ENCODE peak calls at places on chromosomes 11 and 22, in six cellular contexts. Z is A549, X is HepG2, L is endothelial cell of umbilical vein, J is K562, P is GM12878. G is an unnamed sample.

GRCh38 chr11:114346709-114347141 is 50.5 kb downstream of the NNMT start:
- DNase-seq in P (no peak), X (no peak), J (no peak), L (no peak), Z (no peak), G (peak)

GRCh38 chr11:94305146-94305545 is 766 bp downstream of the IZUMO1R start:
- DNase-seq in J (no peak), L (no peak), P (no peak), X (no peak), Z (no peak), G (no peak)

GRCh38 chr11:125084057-125084416 is 20.9 kb downstream of the SLC37A2 start:
- DNase-seq in J (no peak), L (no peak), P (no peak), X (no peak), Z (no peak), G (no peak)

GRCh38 chr11:126104420-126104819 is 41.8 kb upstream of the CDON start:
- DNase-seq in Z (no peak), L (no peak), J (no peak), X (no peak), P (no peak), G (no peak)

GRCh38 chr22:43053176-43053575 is 36.0 kb downstream of the TTLL1 start:
- DNase-seq in L (no peak), X (no peak), J (no peak), P (no peak), Z (no peak), G (peak)

GRCh38 chr22:27473533-27473932 is 328.0 kb downstream of the MN1 start:
- DNase-seq in P (no peak), J (peak), X (no peak), Z (no peak), L (no peak), G (no peak)

GRCh38 chr11:27205269-27205668 is 157.7 kb downstream of the CCDC34 start:
- DNase-seq in L (no peak), X (no peak), J (no peak), P (no peak), Z (no peak), G (no peak)

GRCh38 chr11:96200243-96200642 is 142.8 kb downstream of the MAML2 start:
- DNase-seq in X (no peak), J (no peak), P (no peak), L (peak), Z (no peak), G (no peak)

GRCh38 chr22:44133901-44134511 is 46.7 kb upstream of the PARVG start:
- DNase-seq in J (no peak), P (no peak), Z (no peak), L (peak), X (no peak), G (no peak)

GRCh38 chr11:12281571-12282478 is 95.5 kb upstream of the PARVA start:
- DNase-seq in L (peak), X (peak), J (peak), Z (peak), P (peak), G (peak)

GRCh38 chr22:44098966-44099530 is 74.9 kb downstream of the PARVB start:
- DNase-seq in Z (no peak), P (no peak), J (no peak), L (no peak), X (no peak), G (no peak)

GRCh38 chr22:19559324-19559811 is 35.2 kb upstream of the CLDN5 start:
- DNase-seq in X (no peak), Z (no peak), J (peak), P (no peak), L (no peak), G (no peak)

GRCh38 chr11:111355956-111356659 is 23.0 kb downstream of the POU2AF1 start:
- DNase-seq in P (no peak), J (no peak), Z (no peak), X (peak), L (no peak), G (no peak)

GRCh38 chr11:120566176-120566575 is 54.6 kb downstream of the GRIK4 start:
- DNase-seq in L (peak), J (no peak), P (no peak), Z (no peak), X (no peak), G (no peak)

GRCh38 chr11:106917973-106918372 is 100.3 kb downstream of the GUCY1A2 start:
- DNase-seq in X (peak), J (peak), L (no peak), P (no peak), Z (no peak), G (peak)

GRCh38 chr22:46070722-46071450 is 79.4 kb upstream of the PPARA start:
- DNase-seq in J (no peak), P (no peak), Z (no peak), X (no peak), L (peak), G (peak)

GRCh38 chr22:46072030-46072881 is 78.1 kb upstream of the PPARA start:
- DNase-seq in P (no peak), J (no peak), X (no peak), L (peak), Z (no peak), G (peak)

GRCh38 chr22:46070215-46070721 is 80.1 kb upstream of the PPARA start:
- DNase-seq in L (peak), J (no peak), X (peak), Z (no peak), P (no peak), G (peak)

GRCh38 chr22:46072981-46073682 is 77.2 kb upstream of the PPARA start:
- DNase-seq in P (no peak), J (no peak), L (no peak), X (no peak), Z (no peak), G (peak)

DNA sequence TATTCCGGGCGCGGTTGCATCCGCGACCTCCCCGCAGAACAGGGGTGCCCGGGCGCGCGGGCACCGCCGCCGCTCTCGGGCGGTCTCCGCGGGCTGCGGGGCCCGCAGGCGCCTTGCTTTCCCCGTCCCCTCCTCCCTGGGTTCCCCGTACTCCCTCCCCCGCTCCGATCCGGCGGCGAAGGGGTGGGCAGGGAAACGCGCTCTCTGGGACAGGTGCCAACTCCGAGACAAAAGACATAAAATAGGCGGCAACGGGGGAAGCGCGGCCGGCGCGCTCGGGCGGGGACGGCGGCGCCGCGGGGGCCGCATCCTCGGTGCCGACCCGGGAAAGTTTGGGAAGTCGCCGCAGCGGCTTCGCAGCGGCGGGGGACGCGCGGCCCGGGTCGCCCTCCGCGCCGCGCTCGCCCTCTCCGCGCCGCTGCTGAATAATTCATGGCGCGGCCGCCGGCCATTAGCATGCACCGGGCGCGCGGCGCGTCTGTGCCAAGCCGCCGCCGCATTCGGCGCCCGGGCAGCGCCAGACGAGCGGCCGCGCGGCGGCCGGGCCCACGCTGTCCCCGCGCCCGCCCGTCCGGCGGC is 78.8 kb upstream of the PPARA start:
- DNase-seq in L (peak), P (no peak), J (no peak), X (no peak), Z (no peak), G (peak)
- TF ChIP-seq POLR2A in L (peak), P (peak), J (no peak), X (no peak), Z (peak), G (peak)

DNA sequence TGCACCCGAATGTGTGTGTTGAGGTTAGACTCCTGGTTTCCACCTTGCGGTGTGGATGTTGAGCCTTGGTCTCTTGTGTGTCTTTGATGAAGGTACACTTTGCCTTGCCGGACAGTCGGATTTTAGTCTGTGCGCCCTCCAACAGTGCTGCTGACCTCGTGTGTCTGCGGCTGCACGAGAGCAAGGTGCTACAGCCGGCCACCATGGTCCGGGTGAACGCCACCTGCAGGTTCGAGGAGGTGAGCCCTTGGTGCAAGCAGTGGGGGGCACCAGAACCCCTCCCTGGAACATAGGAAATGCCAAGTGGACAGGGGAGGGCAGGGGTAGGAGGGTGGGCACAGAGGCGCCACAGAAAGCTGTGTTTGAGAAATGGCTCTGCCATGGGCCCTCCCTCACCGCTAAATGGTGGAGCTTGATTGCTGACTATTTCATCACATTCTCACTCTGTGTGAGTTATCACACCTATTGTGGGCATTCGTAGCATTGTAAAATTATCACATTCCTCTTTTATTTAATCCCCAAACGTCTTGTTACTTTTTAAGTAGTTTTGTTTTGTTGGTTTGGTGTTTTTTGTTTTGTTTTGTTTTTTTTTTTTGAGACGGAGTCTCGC is 26.4 kb upstream of the PANX2 start:
- DNase-seq in Z (no peak), X (no peak), J (no peak), P (no peak), L (no peak), G (no peak)
- TF ChIP-seq CTCF in Z (no peak), X (peak), J (peak), P (peak), L (no peak), G (no peak)

DNA sequence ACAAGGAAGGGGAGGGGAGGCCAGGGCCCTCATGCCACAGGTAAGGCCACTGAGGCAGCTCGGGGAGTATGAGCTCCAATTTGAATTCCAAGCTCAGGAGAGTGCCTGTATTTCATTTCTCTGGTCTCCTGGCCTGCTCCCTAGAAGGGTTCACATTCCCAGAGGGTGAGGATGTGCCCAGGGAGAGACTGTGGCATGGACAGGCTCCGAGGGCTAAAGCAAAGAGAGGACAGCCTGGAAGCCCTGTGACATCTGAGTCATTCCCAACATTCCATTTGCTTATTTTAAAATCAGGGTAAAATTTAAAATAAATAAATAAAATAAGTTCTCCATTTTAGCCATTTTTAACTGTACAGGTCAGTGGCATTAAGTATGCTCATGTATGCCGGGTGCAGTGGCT is 18.6 kb upstream of the FOLR1 start:
- DNase-seq in P (no peak), X (no peak), L (no peak), J (no peak), Z (no peak), G (no peak)
- TF ChIP-seq MYC in P (no peak), X (no peak), L (no peak), J (no peak), Z (no peak), G (no peak)

GRCh38 chr11:35617687-35618496 is at the start of gene FJX1:
- DNase-seq in Z (peak), J (peak), P (no peak), X (peak), L (peak), G (peak)
- TF ChIP-seq POLR2A in Z (peak), J (no peak), P (no peak), X (no peak), L (peak), G (no peak)

GRCh38 chr11:44457862-44458261 is 107.6 kb upstream of the CD82 start:
- DNase-seq in P (no peak), X (no peak), L (no peak), J (no peak), Z (no peak), G (no peak)

GRCh38 chr11:44453213-44453612 is 112.2 kb upstream of the CD82 start:
- DNase-seq in Z (no peak), J (no peak), P (no peak), X (no peak), L (no peak), G (peak)

GRCh38 chr11:44453871-44454270 is 111.6 kb upstream of the CD82 start:
- DNase-seq in L (no peak), P (no peak), J (no peak), Z (no peak), X (no peak), G (no peak)

GRCh38 chr11:44454686-44455085 is 110.8 kb upstream of the CD82 start:
- DNase-seq in P (no peak), L (no peak), J (no peak), X (no peak), Z (no peak), G (no peak)

DNA sequence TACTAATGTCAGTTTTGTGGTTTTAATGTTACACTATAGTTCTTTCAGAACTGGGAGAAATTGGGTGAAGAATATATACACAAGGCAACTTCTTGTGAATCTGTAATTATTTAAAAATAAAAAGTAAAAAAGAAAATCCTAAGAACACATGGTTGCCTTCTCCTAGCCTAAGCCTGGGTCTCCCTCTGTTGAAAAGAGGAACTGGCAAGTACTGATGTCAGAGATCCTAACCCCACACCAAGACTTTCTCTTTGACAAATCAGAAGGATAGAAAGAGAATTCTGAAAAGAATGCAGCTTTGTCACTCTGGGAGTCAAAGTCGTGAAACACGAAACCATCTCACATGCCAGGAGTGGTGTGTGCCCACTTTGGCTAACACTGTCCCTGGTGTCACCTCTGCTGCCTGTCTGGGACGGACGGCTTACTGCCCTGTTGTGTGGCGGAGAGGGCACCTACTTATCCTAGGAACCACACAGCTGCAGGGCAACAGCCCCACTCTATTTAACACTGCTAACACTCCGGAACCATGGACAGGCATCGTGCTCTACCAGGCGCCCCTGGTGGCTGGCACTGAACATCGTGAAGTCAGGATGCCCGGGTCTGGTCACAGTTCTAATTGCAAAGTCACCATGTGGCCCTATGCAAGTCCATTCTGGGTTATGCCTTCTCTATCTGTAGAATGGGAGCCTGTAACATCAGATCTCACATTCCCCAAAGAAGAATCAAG is 108.8 kb upstream of the CD82 start:
- DNase-seq in P (no peak), X (no peak), Z (peak), L (no peak), J (no peak), G (peak)
- TF ChIP-seq CTCF in P (no peak), X (peak), Z (peak), L (peak), J (no peak), G (no peak)

GRCh38 chr11:22674470-22675426 is 8.3 kb downstream of the GAS2 start:
- DNase-seq in J (no peak), X (peak), L (no peak), Z (no peak), P (no peak), G (no peak)
- TF ChIP-seq MYC in J (no peak), X (no peak), L (no peak), Z (no peak), P (no peak), G (no peak)

GRCh38 chr11:18393581-18394299 is 623 bp upstream of the LDHA start:
- DNase-seq in P (no peak), X (no peak), Z (peak), L (no peak), J (no peak), G (peak)

GRCh38 chr11:18394928-18395734 is 768 bp downstream of the LDHA start:
- DNase-seq in P (no peak), Z (peak), X (no peak), J (peak), L (peak), G (peak)

GRCh38 chr11:18394300-18394927 is at the start of gene LDHA:
- DNase-seq in J (peak), P (peak), Z (peak), L (peak), X (peak), G (peak)

GRCh38 chr11:18397921-18398320 is 3.6 kb downstream of the LDHA start:
- DNase-seq in Z (no peak), P (no peak), X (no peak), J (no peak), L (no peak), G (no peak)

GRCh38 chr11:18395735-18396504 is 1.6 kb downstream of the LDHA start:
- DNase-seq in X (peak), J (peak), Z (peak), P (peak), L (peak), G (peak)
- TF ChIP-seq POLR2A in X (peak), J (peak), Z (peak), P (peak), L (peak), G (peak)

GRCh38 chr11:8640305-8640932 is 42.0 kb downstream of the TRIM66 start:
- DNase-seq in P (no peak), J (peak), Z (no peak), L (no peak), X (no peak), G (no peak)

GRCh38 chr11:8639655-8640054 is 42.8 kb downstream of the TRIM66 start:
- DNase-seq in J (no peak), X (no peak), L (no peak), Z (no peak), P (no peak), G (no peak)

GRCh38 chr11:8634498-8634897 is 40.5 kb upstream of the STK33 start:
- DNase-seq in X (no peak), P (no peak), L (no peak), Z (no peak), J (no peak), G (no peak)

GRCh38 chr11:8638300-8638699 is 44.2 kb downstream of the TRIM66 start:
- DNase-seq in L (no peak), Z (no peak), J (peak), P (no peak), X (no peak), G (peak)

DNA sequence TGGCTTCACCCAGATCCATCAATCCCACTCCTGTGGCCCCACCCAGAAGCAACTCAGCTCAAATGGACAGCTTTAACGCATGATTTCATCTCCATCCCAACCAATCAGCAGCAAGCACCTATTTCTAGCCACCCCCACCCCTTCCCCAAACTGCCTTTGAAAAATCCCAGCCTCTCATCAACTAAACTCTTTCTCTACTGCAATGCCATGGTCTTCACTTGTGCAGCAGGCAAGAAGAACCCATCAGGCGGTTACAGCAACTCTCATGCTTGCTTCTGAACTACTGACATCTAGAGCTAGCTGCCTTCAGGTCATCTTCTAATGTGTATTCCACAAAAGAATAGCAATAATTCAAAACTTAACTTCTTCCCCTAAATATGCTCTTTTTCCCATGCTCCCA is 42.1 kb upstream of the STK33 start:
- DNase-seq in X (no peak), L (no peak), Z (no peak), P (no peak), J (no peak), G (no peak)
- TF ChIP-seq CTCF in X (no peak), L (no peak), Z (no peak), P (no peak), J (no peak), G (no peak)

GRCh38 chr11:78714539-78714938 is 139.9 kb upstream of the NARS2 start:
- DNase-seq in P (no peak), Z (no peak), X (no peak), L (no peak), J (no peak), G (no peak)
- TF ChIP-seq MYC in P (no peak), Z (no peak), X (no peak), L (no peak), J (no peak), G (no peak)

GRCh38 chr11:88337342-88338222 is at the start of gene CTSC:
- DNase-seq in L (peak), X (peak), Z (peak), J (peak), P (no peak), G (peak)
- TF ChIP-seq POLR2A in L (peak), X (peak), Z (peak), J (peak), P (peak), G (peak)

G was measured in NB4.